ENCODE peak calls at places on chromosomes 12 and 14, in five cellular contexts. B is astrocyte of the spinal cord; P is CD4-positive, alpha-beta T cell; M is testis; Q is BJ. G is an unnamed sample.

GRCh38 chr14:98270201-98270600 is 1001.8 kb downstream of the BCL11B start:
- DNase-seq in M (no peak), Q (no peak), P (no peak), B (peak; percentile 14), G (no peak)

GRCh38 chr14:50726372-50727107 is 58.4 kb upstream of the SAV1 start:
- DNase-seq in Q (peak; percentile 82), M (no peak), P (no peak), B (peak; percentile 83), G (no peak)

GRCh38 chr14:35814371-35815005 is 5.4 kb upstream of the RALGAPA1 start:
- DNase-seq in P (peak; percentile 69), Q (no peak), M (peak; percentile 72), B (peak; percentile 49), G (no peak)

GRCh38 chr12:15801770-15802393 is 12.7 kb upstream of the EPS8 start:
- DNase-seq in P (no peak), B (no peak), M (no peak), Q (no peak), G (no peak)

GRCh38 chr14:67918838-67919237 is 99.3 kb downstream of the RAD51B start:
- DNase-seq in Q (no peak), P (no peak), M (no peak), B (no peak), G (no peak)

GRCh38 chr14:62957562-62957961 is 87.7 kb downstream of the KCNH5 start:
- DNase-seq in M (no peak), P (no peak), Q (peak; percentile 14), B (peak; percentile 96), G (no peak)

GRCh38 chr14:21191261-21191808 is 35.5 kb upstream of the OR5AU1 start:
- DNase-seq in P (no peak), M (no peak), B (no peak), Q (no peak), G (no peak)

GRCh38 chr12:15322164-15323054 is at the start of gene PTPRO:
- DNase-seq in P (no peak), B (peak; percentile 3), Q (no peak), M (peak; percentile 14), G (no peak)

GRCh38 chr12:46354799-46355194 is 17.8 kb downstream of the SLC38A2 start:
- DNase-seq in B (no peak), M (no peak), P (no peak), Q (no peak), G (no peak)

GRCh38 chr12:117501470-117501869 is 140.0 kb upstream of the NOS1 start:
- DNase-seq in Q (no peak), M (no peak), P (no peak), B (no peak), G (no peak)

GRCh38 chr14:50040401-50040775 is 76.0 kb downstream of the VCPKMT start:
- DNase-seq in Q (no peak), B (peak; percentile 76), M (no peak), P (peak; percentile 33), G (no peak)

GRCh38 chr14:71290960-71291466 is 383.8 kb downstream of the PCNX1 start:
- DNase-seq in B (peak; percentile 90), P (no peak), M (no peak), Q (peak; percentile 47), G (no peak)

GRCh38 chr14:61153436-61153835 is 127.7 kb downstream of the TMEM30B start:
- DNase-seq in B (peak; percentile 87), Q (no peak), P (no peak), M (no peak), G (no peak)

GRCh38 chr12:69350777-69351176 is 2.6 kb downstream of the LYZ start:
- DNase-seq in M (no peak), Q (no peak), P (no peak), B (no peak), G (no peak)

GRCh38 chr14:103057372-103058208 is at the start of gene CDC42BPB:
- DNase-seq in M (peak; percentile 91), P (peak; percentile 34), Q (peak; percentile 54), B (peak; percentile 89), G (peak; percentile 92)

GRCh38 chr14:70972107-70972976 is 65.1 kb downstream of the PCNX1 start:
- DNase-seq in P (peak; percentile 75), Q (peak; percentile 32), M (peak; percentile 95), B (peak; percentile 87), G (peak; percentile 83)

GRCh38 chr12:110960795-110961194 is 40.4 kb upstream of the MYL2 start:
- DNase-seq in B (no peak), P (no peak), M (no peak), Q (no peak), G (no peak)

GRCh38 chr14:22418631-22419030 is 170.4 kb downstream of the DAD1 start:
- DNase-seq in M (no peak), B (no peak), P (no peak), Q (no peak), G (no peak)

GRCh38 chr14:64005822-64006221 is 153.0 kb downstream of the SYNE2 start:
- DNase-seq in B (no peak), Q (no peak), P (no peak), M (no peak), G (no peak)

GRCh38 chr12:8609061-8609570 is 3.5 kb downstream of the AICDA start:
- DNase-seq in P (no peak), B (peak; percentile 54), M (peak; percentile 22), Q (no peak), G (no peak)

GRCh38 chr12:75759842-75760260 is 248.4 kb upstream of the KRR1 start:
- DNase-seq in B (peak; percentile 91), P (no peak), Q (peak; percentile 39), M (no peak), G (no peak)

GRCh38 chr12:44842669-44843068 is 33.4 kb downstream of the NELL2 start:
- DNase-seq in M (no peak), Q (no peak), P (no peak), B (no peak), G (no peak)
- TF ChIP-seq CTCF in M (no peak), Q (no peak), P (no peak), B (no peak), G (no peak)

DNA sequence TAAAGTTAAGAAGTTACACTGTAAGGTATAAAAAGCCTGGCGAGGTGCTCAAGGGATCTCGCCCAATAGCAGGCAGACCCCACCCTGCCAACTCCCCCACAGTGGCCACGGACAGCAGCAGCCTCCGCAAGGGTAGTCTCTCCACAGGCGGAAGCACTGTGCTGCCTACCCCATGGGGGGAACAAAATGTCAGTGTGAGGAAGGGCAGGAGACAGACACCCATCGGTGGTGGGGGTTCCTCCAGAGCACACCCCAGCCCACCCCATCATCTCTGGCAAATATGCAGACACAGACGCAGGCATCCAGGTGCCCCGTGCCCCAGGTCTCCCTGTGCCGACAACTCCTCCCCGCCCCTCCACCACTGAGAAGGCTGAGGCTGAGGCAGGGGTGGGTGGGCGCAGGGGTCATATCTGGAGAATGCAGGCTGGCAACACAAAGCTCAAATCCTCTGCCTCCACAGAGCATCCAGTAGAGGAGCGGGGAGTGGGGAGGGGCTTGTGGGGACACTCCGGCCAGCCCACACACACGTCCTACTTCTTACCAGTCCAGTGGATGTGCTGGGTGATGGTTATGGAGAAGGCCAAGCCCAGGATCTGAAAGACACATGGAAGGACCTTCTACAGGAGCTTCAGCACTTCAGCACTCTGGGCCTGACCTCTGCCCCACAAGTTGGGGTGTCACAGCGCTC is 68.3 kb upstream of the DDX11 start:
- DNase-seq in M (no peak), B (no peak), Q (no peak), P (no peak), G (no peak)
- TF ChIP-seq CTCF in M (no peak), B (no peak), Q (no peak), P (no peak), G (no peak)

DNA sequence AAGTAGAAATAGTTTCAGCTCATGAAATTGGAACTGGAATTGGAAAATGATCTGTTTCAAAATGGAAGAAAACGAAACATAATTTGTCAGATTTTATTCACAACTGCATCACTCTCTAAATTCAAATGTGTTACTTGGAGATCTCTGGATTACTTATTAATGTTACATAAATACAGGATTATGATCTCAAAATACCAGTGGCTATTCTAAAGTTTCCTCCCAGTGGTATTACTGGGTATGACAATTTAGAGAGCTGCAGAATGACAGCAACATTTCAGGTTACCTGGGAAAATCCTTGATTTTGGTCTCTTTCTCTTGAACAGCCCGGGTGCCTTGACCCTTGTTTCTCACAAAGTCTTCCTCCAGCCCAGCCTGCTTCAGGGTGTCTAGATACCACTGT is 14.2 kb downstream of the FAM161B start:
- DNase-seq in M (no peak), P (no peak), B (peak; percentile 9), Q (no peak), G (no peak)
- TF ChIP-seq CTCF in M (peak; percentile 33), P (peak; percentile 6), B (peak; percentile 24), Q (peak; percentile 30), G (no peak)

GRCh38 chr12:6963016-6963731 is 7.3 kb downstream of the PHB2 start:
- DNase-seq in B (no peak), Q (no peak), M (no peak), P (no peak), G (peak; percentile 56)
- TF ChIP-seq CTCF in B (no peak), Q (no peak), M (no peak), P (no peak), G (no peak)

GRCh38 chr14:56295743-56296142 is 177.5 kb downstream of the PELI2 start:
- DNase-seq in Q (no peak), M (no peak), P (no peak), B (no peak), G (no peak)

GRCh38 chr14:56304456-56304855 is 186.2 kb downstream of the PELI2 start:
- DNase-seq in M (no peak), P (no peak), B (peak; percentile 40), Q (no peak), G (no peak)

GRCh38 chr14:56300495-56300894 is 182.3 kb downstream of the PELI2 start:
- DNase-seq in Q (no peak), B (peak; percentile 47), M (no peak), P (no peak), G (no peak)

GRCh38 chr14:56297449-56297848 is 179.2 kb downstream of the PELI2 start:
- DNase-seq in Q (no peak), P (no peak), B (no peak), M (no peak), G (no peak)

DNA sequence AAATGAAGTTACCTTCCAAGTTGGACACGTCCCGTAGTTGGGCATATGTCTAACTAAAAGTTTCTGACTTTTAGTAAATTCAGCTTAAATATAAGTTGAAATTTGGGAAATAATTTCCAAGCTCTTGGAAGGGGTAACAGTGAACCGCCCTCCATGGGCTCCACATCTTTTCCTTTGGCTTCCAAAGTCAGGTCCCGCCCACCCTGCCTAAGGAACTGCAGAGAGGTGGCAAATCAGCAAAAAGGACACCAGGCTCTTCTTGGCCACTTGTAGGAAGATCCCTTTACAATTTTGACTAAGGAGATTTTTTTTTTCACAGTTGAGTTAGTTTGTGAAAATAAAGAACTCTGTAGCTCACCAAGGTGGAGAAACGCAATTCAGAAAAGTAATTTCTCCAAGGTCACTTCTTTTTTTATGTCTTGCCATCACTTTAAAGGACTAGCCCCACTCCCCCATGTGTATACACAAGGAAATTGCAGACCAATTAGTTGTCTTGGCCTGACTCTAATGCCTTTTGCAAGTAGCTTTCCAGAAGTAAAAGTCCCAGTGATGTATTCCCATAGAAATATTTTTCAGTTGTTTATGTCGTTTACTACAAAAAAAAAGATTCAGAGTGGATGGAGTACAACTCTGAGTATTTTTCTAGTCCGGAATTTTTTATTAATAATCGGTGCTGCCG is 181.2 kb downstream of the PELI2 start:
- DNase-seq in B (no peak), P (no peak), M (no peak), Q (no peak), G (no peak)
- TF ChIP-seq CTCF in B (no peak), P (no peak), M (no peak), Q (no peak), G (no peak)

GRCh38 chr12:127903146-127903545 is 363.8 kb upstream of the TMEM132C start:
- DNase-seq in B (peak; percentile 62), P (no peak), Q (peak; percentile 29), M (no peak), G (no peak)
- TF ChIP-seq CTCF in B (no peak), P (no peak), Q (no peak), M (no peak), G (no peak)